ENCODE peak calls at places on chromosome 21, in nine cellular contexts. K, O, J, S, E, V, U, M and N are unnamed samples. For H3K4me1, the result is how much of the 10 kb centered on the place peaks cover.

GRCh38 chr21:31447477-31447876 is 103.4 kb upstream of the TIAM1 start:
- DNase-seq in K (no peak), O (no peak), J (no peak), S (no peak), E (no peak), V (no peak), U (no peak), M (no peak), N (no peak)

GRCh38 chr21:17673261-17674020 is 60.7 kb upstream of the BTG3 start:
- DNase-seq in K (no peak), O (no peak), J (no peak), S (no peak), E (no peak), V (no peak), U (no peak), M (no peak), N (no peak)

GRCh38 chr21:19792004-19792403 is 1206.2 kb upstream of the NCAM2 start:
- DNase-seq in K (no peak), O (no peak), J (no peak), S (no peak), E (no peak), V (no peak), U (no peak), M (no peak), N (no peak)

GRCh38 chr21:36917487-36918158 is 48.8 kb downstream of the HLCS start:
- DNase-seq in K (no peak), O (peak), J (peak), S (no peak), E (no peak), V (peak), U (no peak), M (no peak), N (no peak)

GRCh38 chr21:17446737-17447136 is 66.1 kb upstream of the CXADR start:
- DNase-seq in K (no peak), O (no peak), J (no peak), S (no peak), E (no peak), V (no peak), U (no peak), M (no peak), N (no peak)

GRCh38 chr21:20996421-20997307 is 1.5 kb upstream of the NCAM2 start:
- DNase-seq in K (no peak), O (peak), J (no peak), S (no peak), E (peak), V (no peak), U (no peak), M (no peak), N (no peak)

GRCh38 chr21:14683021-14683420 is 136.9 kb upstream of the SAMSN1 start:
- DNase-seq in K (no peak), O (no peak), J (no peak), S (no peak), E (no peak), V (no peak), U (no peak), M (no peak), N (no peak)

GRCh38 chr21:39004776-39005605 is 178.3 kb downstream of the PSMG1 start:
- DNase-seq in K (no peak), O (no peak), J (no peak), S (peak), E (no peak), V (peak), U (no peak), M (no peak), N (no peak)

GRCh38 chr21:32604484-32604883 is 7.7 kb downstream of the CFAP298 start:
- DNase-seq in K (no peak), O (no peak), J (no peak), S (no peak), E (no peak), V (no peak), U (no peak), M (no peak), N (no peak)

GRCh38 chr21:35616090-35616489 is 444.2 kb downstream of the SETD4 start:
- DNase-seq in K (no peak), O (no peak), J (no peak), S (no peak), E (no peak), V (no peak), U (peak), M (no peak), N (no peak)
- H3K4me3 ChIP-seq in K (no peak), O (no peak), J (no peak), S (no peak), E (no peak), V (no peak), U (no peak), M (no peak), N (no peak)

DNA sequence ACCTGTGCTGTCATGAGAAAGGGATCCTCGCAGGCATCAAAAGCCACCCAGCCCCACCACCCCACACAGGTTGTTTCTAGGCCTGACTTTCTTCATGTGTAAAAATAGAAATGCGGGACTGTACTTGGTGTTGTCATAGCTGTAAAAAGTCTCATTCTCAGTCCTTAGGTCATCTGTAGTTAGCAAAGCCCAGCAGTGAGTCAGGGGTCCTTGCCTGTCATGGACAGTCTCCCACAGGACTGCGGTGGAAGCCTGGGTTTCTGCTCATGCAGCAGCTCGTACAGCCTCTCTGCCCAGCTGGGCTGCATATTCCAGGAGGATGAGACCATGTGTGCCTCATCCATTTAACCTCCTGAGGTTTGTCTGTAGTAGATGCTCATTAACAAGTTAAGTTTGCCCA is 58.2 kb downstream of the MRPS6 start:
- DNase-seq in K (no peak), O (no peak), J (no peak), S (no peak), E (no peak), V (no peak), U (no peak), M (no peak), N (no peak)
- H3K4me1 ChIP-seq in K (half or more), O (half or more), J (under half), S (under half), E (under half), V (half or more), U (half or more), M (under half), N (half or more)

GRCh38 chr21:41442496-41443186 is 16.6 kb downstream of the MX1 start:
- DNase-seq in K (no peak), O (no peak), J (no peak), S (no peak), E (no peak), V (no peak), U (no peak), M (peak), N (no peak)
- H3K4me3 ChIP-seq in K (no peak), O (no peak), J (no peak), S (no peak), E (no peak), V (no peak), U (no peak), M (no peak), N (no peak)

DNA sequence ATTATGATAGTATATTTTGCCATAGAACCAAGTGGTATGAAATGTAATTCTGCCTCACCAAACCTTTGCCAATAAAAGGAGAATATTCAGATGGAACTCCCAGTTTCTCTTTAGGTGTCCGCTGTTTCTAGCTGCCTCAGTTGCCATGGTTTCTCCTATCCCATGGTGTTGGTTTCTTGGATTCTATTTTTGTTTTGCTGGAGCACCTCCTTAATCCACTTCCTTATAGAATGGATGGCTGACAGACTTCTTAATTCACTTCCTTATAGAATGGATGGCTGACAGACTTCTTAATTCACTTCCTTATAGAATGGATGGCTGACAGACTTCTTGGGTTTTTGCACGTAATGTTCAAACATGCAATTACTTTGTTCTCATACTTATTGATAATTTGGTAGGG is 43.7 kb downstream of the ADARB1 start:
- DNase-seq in K (no peak), O (no peak), J (no peak), S (no peak), E (no peak), V (no peak), U (no peak), M (no peak), N (no peak)
- H3K4me1 ChIP-seq in K (under half), O (under half), J (under half), S (under half), E (under half), V (under half), U (under half), M (under half), N (under half)